ENCODE peak calls at places on chromosome 15, in five cellular contexts. One of them, this sample, is unnamed.
A peak's percentile ranks its signal among the peaks of the same experiment; 100 is the strongest.

GRCh38 chr15:93524432-93524831 is 435.4 kb upstream of the RGMA start:
- DNase-seq in CD4-positive, alpha-beta T cell: no peak
- DNase-seq in RCC 7860: no peak
- DNase-seq in NCI-H2029: peak; percentile 13
- DNase-seq in psoas muscle: no peak
- DNase-seq in this sample: no peak

GRCh38 chr15:101293122-101293521 is 1.9 kb downstream of the SNRPA1 start:
- DNase-seq in CD4-positive, alpha-beta T cell: no peak
- DNase-seq in psoas muscle: no peak
- DNase-seq in NCI-H2029: no peak
- DNase-seq in RCC 7860: no peak
- DNase-seq in this sample: no peak

GRCh38 chr15:72585659-72586058 is 68.8 kb upstream of the GOLGA6B start:
- DNase-seq in psoas muscle: no peak
- DNase-seq in RCC 7860: no peak
- DNase-seq in CD4-positive, alpha-beta T cell: no peak
- DNase-seq in NCI-H2029: no peak
- DNase-seq in this sample: no peak

GRCh38 chr15:61410656-61411055 is 181.6 kb upstream of the RORA start:
- DNase-seq in psoas muscle: no peak
- DNase-seq in CD4-positive, alpha-beta T cell: no peak
- DNase-seq in NCI-H2029: no peak
- DNase-seq in RCC 7860: no peak
- DNase-seq in this sample: no peak

GRCh38 chr15:82122754-82123400 is 77.1 kb upstream of the MEX3B start:
- DNase-seq in CD4-positive, alpha-beta T cell: no peak
- DNase-seq in psoas muscle: peak; percentile 46
- DNase-seq in NCI-H2029: no peak
- DNase-seq in RCC 7860: peak; percentile 91
- DNase-seq in this sample: no peak

GRCh38 chr15:71334434-71334833 is 219.2 kb downstream of the THSD4 start:
- DNase-seq in RCC 7860: no peak
- DNase-seq in NCI-H2029: no peak
- DNase-seq in psoas muscle: no peak
- DNase-seq in CD4-positive, alpha-beta T cell: no peak
- DNase-seq in this sample: no peak

GRCh38 chr15:39869858-39870515 is 50.1 kb downstream of the GPR176 start:
- DNase-seq in NCI-H2029: no peak
- DNase-seq in psoas muscle: no peak
- DNase-seq in RCC 7860: no peak
- DNase-seq in CD4-positive, alpha-beta T cell: no peak
- DNase-seq in this sample: no peak

GRCh38 chr15:61195116-61196002 is 33.7 kb downstream of the RORA start:
- DNase-seq in CD4-positive, alpha-beta T cell: no peak
- DNase-seq in NCI-H2029: no peak
- DNase-seq in RCC 7860: peak; percentile 16
- DNase-seq in psoas muscle: no peak
- DNase-seq in this sample: no peak

GRCh38 chr15:94665687-94666441 is 434.5 kb downstream of the MCTP2 start:
- DNase-seq in NCI-H2029: no peak
- DNase-seq in CD4-positive, alpha-beta T cell: no peak
- DNase-seq in psoas muscle: no peak
- DNase-seq in RCC 7860: no peak
- DNase-seq in this sample: no peak

GRCh38 chr15:71685420-71685993 is 124.8 kb upstream of the NR2E3 start:
- DNase-seq in CD4-positive, alpha-beta T cell: no peak
- DNase-seq in NCI-H2029: no peak
- DNase-seq in RCC 7860: no peak
- DNase-seq in psoas muscle: no peak
- DNase-seq in this sample: no peak

GRCh38 chr15:52799145-52799811 is 9.1 kb upstream of the ONECUT1 start:
- DNase-seq in CD4-positive, alpha-beta T cell: no peak
- DNase-seq in psoas muscle: no peak
- DNase-seq in NCI-H2029: no peak
- DNase-seq in RCC 7860: no peak
- DNase-seq in this sample: no peak

GRCh38 chr15:39025331-39025730 is 460.7 kb upstream of the RASGRP1 start:
- DNase-seq in psoas muscle: peak; percentile 13
- DNase-seq in NCI-H2029: no peak
- DNase-seq in RCC 7860: no peak
- DNase-seq in CD4-positive, alpha-beta T cell: no peak
- DNase-seq in this sample: no peak

GRCh38 chr15:76345880-76346665 is 9.5 kb downstream of the ISL2 start:
- DNase-seq in CD4-positive, alpha-beta T cell: no peak
- DNase-seq in psoas muscle: no peak
- DNase-seq in NCI-H2029: no peak
- DNase-seq in RCC 7860: no peak
- DNase-seq in this sample: no peak

This sample was measured in CD8-positive, alpha-beta T cell.